ENCODE peak calls at places on chromosome 7, in six cellular contexts. K is brain microvascular endothelial cell, H is dorsolateral prefrontal cortex, T is neural progenitor cell, A is psoas muscle, D is endodermal cell. V is an unnamed sample.

GRCh38 chr7:101308245-101309085 is 13.1 kb downstream of the IFT22 start:
- DNase-seq in H (no peak), T (peak), A (no peak), K (peak), D (peak), V (peak)

GRCh38 chr7:17598846-17599245 is 300.4 kb downstream of the AHR start:
- DNase-seq in A (no peak), D (no peak), K (no peak), T (no peak), H (no peak), V (no peak)

GRCh38 chr7:46126901-46127300 is 205.8 kb upstream of the IGFBP3 start:
- DNase-seq in A (no peak), K (no peak), D (no peak), T (no peak), H (no peak), V (no peak)

GRCh38 chr7:128841961-128842673 is 11.9 kb downstream of the FLNC start:
- DNase-seq in D (peak), H (no peak), T (peak), A (peak), K (peak), V (peak)

GRCh38 chr7:149716007-149716931 is 57.1 kb downstream of the ZNF467 start:
- DNase-seq in D (peak), H (no peak), T (no peak), K (no peak), A (no peak), V (no peak)

GRCh38 chr7:3301831-3302618 is 973 bp downstream of the SDK1 start:
- DNase-seq in K (no peak), A (no peak), T (peak), H (no peak), D (peak), V (no peak)

GRCh38 chr7:131325179-131325840 is 2.4 kb upstream of the MKLN1 start:
- DNase-seq in H (no peak), D (no peak), A (no peak), T (no peak), K (no peak), V (no peak)

GRCh38 chr7:85162743-85163142 is 24.1 kb downstream of the SEMA3D start:
- DNase-seq in H (no peak), T (no peak), K (no peak), A (no peak), D (no peak), V (no peak)

GRCh38 chr7:2495402-2496309 is 19.5 kb upstream of the GRIFIN start:
- DNase-seq in T (peak), A (no peak), K (no peak), H (no peak), D (peak), V (no peak)

GRCh38 chr7:134452419-134452827 is 6.5 kb downstream of the AKR1B1 start:
- DNase-seq in D (no peak), A (no peak), T (no peak), K (no peak), H (no peak), V (no peak)

GRCh38 chr7:134454277-134454676 is 4.6 kb downstream of the AKR1B1 start:
- DNase-seq in K (no peak), H (no peak), T (no peak), A (no peak), D (no peak), V (no peak)

GRCh38 chr7:134452991-134453473 is 5.9 kb downstream of the AKR1B1 start:
- DNase-seq in T (no peak), H (no peak), K (no peak), A (no peak), D (no peak), V (no peak)

GRCh38 chr7:134451656-134452055 is 7.2 kb downstream of the AKR1B1 start:
- DNase-seq in K (no peak), T (no peak), A (no peak), H (peak), D (no peak), V (no peak)

DNA sequence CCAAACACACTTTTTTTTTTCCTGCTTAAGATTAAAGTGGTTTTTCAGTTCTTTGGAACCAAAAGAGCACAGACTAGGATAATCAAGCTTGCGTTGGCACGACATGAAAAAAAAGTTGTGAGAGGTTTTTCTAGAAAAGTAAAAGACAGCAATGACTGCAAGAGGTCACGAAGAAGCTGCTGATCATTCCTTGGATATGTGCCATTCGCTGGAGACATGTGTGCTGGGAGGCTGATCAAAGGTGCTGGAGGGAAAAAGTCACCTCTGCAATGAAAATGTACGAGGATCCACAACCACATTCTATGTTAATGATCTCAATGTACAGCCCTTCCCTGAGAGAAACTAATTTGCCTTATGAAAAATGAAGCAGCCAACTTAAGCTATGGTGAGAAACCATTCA is 5.4 kb downstream of the AKR1B1 start:
- DNase-seq in K (no peak), T (no peak), D (no peak), A (no peak), H (no peak), V (no peak)
- H3K27ac ChIP-seq in K (no peak), T (no peak), D (no peak), A (peak), H (no peak), V (peak)

GRCh38 chr7:21414795-21415393 is 13.0 kb upstream of the SP4 start:
- DNase-seq in K (no peak), T (no peak), A (no peak), H (no peak), D (no peak), V (no peak)
- TF ChIP-seq CTCF in K (no peak), T (no peak), A (no peak), H (no peak), D (no peak), V (no peak)

DNA sequence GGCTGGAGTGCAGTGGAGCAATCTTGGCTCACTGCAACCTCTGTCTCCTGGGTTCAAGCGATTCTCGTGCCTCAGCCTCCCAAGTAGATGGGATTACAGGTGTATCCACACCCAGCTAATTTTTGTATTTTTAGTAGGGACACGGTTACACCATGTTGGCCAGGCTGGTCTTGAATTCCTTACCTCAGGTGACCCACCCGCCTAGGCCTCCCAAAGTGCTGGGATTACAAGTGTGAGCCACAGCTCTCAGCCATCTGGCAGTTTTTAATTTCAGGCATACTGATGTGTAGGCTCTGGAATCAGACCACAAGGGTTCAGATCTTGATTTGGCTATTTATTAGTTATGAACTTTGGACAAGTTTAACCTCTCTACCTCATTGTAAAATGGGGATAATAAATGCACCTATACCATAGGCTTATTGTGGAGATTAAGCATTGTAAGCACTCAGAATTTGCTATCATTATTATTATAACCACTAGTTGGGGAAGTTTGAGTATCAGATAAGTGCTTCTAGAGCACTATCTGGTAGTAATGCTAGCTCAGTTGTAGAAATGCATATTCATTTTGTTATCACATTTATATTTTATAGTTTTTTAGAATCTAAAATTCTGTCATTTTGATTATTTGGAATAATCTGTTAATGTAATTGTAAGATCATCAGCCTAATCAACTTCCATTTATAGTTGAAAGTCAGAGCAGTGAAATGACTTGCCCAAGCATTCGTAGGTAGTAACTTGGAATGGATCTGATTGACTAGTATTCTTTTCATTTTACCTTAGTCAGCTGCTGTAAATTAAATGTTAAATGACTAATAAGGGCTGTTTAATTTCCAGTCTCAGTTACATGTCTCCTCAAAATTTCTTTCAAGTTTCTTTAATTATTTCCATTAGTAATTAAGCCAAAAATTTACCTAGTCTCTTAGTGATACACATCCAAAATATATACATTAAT is 22.5 kb downstream of the KMT2E start:
- DNase-seq in A (no peak), T (no peak), K (no peak), H (no peak), D (no peak), V (no peak)
- H3K27ac ChIP-seq in A (peak), T (no peak), K (no peak), H (no peak), D (no peak), V (no peak)

GRCh38 chr7:50594136-50594535 is 28.9 kb upstream of the DDC start:
- DNase-seq in K (no peak), D (no peak), H (no peak), T (no peak), A (no peak), V (no peak)

GRCh38 chr7:50596484-50596883 is 31.3 kb upstream of the DDC start:
- DNase-seq in A (no peak), K (no peak), D (no peak), T (no peak), H (no peak), V (no peak)

GRCh38 chr7:50592940-50593339 is 27.7 kb upstream of the DDC start:
- DNase-seq in T (no peak), K (no peak), A (no peak), D (no peak), H (no peak), V (no peak)

GRCh38 chr7:50594734-50595537 is 29.7 kb upstream of the DDC start:
- DNase-seq in T (no peak), D (no peak), H (no peak), K (no peak), A (no peak), V (no peak)

GRCh38 chr7:50595538-50596102 is 30.4 kb upstream of the DDC start:
- DNase-seq in T (peak), A (peak), K (peak), H (no peak), D (peak), V (no peak)
- TF ChIP-seq CTCF in T (peak), A (peak), K (peak), H (peak), D (peak), V (peak)

GRCh38 chr7:47576909-47577255 is 5.0 kb downstream of the TNS3 start:
- DNase-seq in D (no peak), T (no peak), K (no peak), H (no peak), A (no peak), V (peak)
- H3K27ac ChIP-seq in D (no peak), T (no peak), K (no peak), H (peak), A (peak), V (peak)